ENCODE peak calls at places on chromosomes 12 and 14, in eight cellular contexts. One of them, this sample, is unnamed.

GRCh38 chr14:84065811-84066210 is 1464.1 kb upstream of the FLRT2 start:
- DNase-seq in CD8-positive, alpha-beta T cell: no peak
- DNase-seq in cardiac fibroblast: no peak
- DNase-seq in lower lobe of right lung: no peak
- DNase-seq in mammary epithelial cell: no peak
- DNase-seq in esophagus squamous epithelium: no peak
- DNase-seq in astrocyte of the cerebellum: no peak
- DNase-seq in astrocyte of the spinal cord: no peak
- DNase-seq in this sample: no peak

GRCh38 chr12:104715562-104716182 is 242.4 kb downstream of the SLC41A2 start:
- DNase-seq in astrocyte of the cerebellum: no peak
- DNase-seq in astrocyte of the spinal cord: no peak
- DNase-seq in mammary epithelial cell: no peak
- DNase-seq in CD8-positive, alpha-beta T cell: no peak
- DNase-seq in cardiac fibroblast: no peak
- DNase-seq in esophagus squamous epithelium: no peak
- DNase-seq in lower lobe of right lung: no peak
- DNase-seq in this sample: no peak

GRCh38 chr12:28086521-28086920 is 103.7 kb upstream of the CCDC91 start:
- DNase-seq in astrocyte of the cerebellum: no peak
- DNase-seq in cardiac fibroblast: peak
- DNase-seq in lower lobe of right lung: no peak
- DNase-seq in CD8-positive, alpha-beta T cell: no peak
- DNase-seq in astrocyte of the spinal cord: no peak
- DNase-seq in esophagus squamous epithelium: no peak
- DNase-seq in mammary epithelial cell: no peak
- DNase-seq in this sample: no peak

GRCh38 chr12:105164068-105164467 is 56.5 kb downstream of the WASHC4 start:
- DNase-seq in lower lobe of right lung: no peak
- DNase-seq in mammary epithelial cell: peak
- DNase-seq in esophagus squamous epithelium: no peak
- DNase-seq in astrocyte of the spinal cord: no peak
- DNase-seq in cardiac fibroblast: no peak
- DNase-seq in astrocyte of the cerebellum: no peak
- DNase-seq in CD8-positive, alpha-beta T cell: no peak
- DNase-seq in this sample: no peak

GRCh38 chr12:47949441-47950341 is 13.7 kb upstream of the TMEM106C start:
- DNase-seq in lower lobe of right lung: peak
- DNase-seq in esophagus squamous epithelium: no peak
- DNase-seq in mammary epithelial cell: peak
- DNase-seq in cardiac fibroblast: peak
- DNase-seq in CD8-positive, alpha-beta T cell: no peak
- DNase-seq in astrocyte of the spinal cord: peak
- DNase-seq in astrocyte of the cerebellum: peak
- DNase-seq in this sample: peak

GRCh38 chr12:57832966-57833365 is 13.6 kb downstream of the CTDSP2 start:
- DNase-seq in CD8-positive, alpha-beta T cell: no peak
- DNase-seq in mammary epithelial cell: no peak
- DNase-seq in cardiac fibroblast: peak
- DNase-seq in lower lobe of right lung: no peak
- DNase-seq in esophagus squamous epithelium: no peak
- DNase-seq in astrocyte of the cerebellum: no peak
- DNase-seq in astrocyte of the spinal cord: no peak
- DNase-seq in this sample: peak

GRCh38 chr12:52313461-52313860 is 7.7 kb downstream of the KRT83 start:
- DNase-seq in CD8-positive, alpha-beta T cell: no peak
- DNase-seq in astrocyte of the spinal cord: no peak
- DNase-seq in lower lobe of right lung: no peak
- DNase-seq in cardiac fibroblast: no peak
- DNase-seq in mammary epithelial cell: no peak
- DNase-seq in astrocyte of the cerebellum: no peak
- DNase-seq in esophagus squamous epithelium: no peak
- DNase-seq in this sample: no peak

GRCh38 chr12:20123465-20123864 is 244.9 kb upstream of the PDE3A start:
- DNase-seq in astrocyte of the cerebellum: no peak
- DNase-seq in esophagus squamous epithelium: no peak
- DNase-seq in lower lobe of right lung: no peak
- DNase-seq in CD8-positive, alpha-beta T cell: no peak
- DNase-seq in astrocyte of the spinal cord: no peak
- DNase-seq in mammary epithelial cell: no peak
- DNase-seq in cardiac fibroblast: no peak
- DNase-seq in this sample: no peak

GRCh38 chr14:50425816-50426215 is 29.1 kb upstream of the CDKL1 start:
- DNase-seq in cardiac fibroblast: peak
- DNase-seq in astrocyte of the spinal cord: peak
- DNase-seq in astrocyte of the cerebellum: peak
- DNase-seq in CD8-positive, alpha-beta T cell: no peak
- DNase-seq in mammary epithelial cell: no peak
- DNase-seq in lower lobe of right lung: no peak
- DNase-seq in esophagus squamous epithelium: no peak
- DNase-seq in this sample: no peak

GRCh38 chr12:132218915-132219314 is 74.7 kb downstream of the NOC4L start:
- DNase-seq in esophagus squamous epithelium: no peak
- DNase-seq in lower lobe of right lung: no peak
- DNase-seq in cardiac fibroblast: peak
- DNase-seq in astrocyte of the spinal cord: no peak
- DNase-seq in mammary epithelial cell: no peak
- DNase-seq in astrocyte of the cerebellum: no peak
- DNase-seq in CD8-positive, alpha-beta T cell: peak
- DNase-seq in this sample: peak

GRCh38 chr12:54294914-54295566 is 5.8 kb downstream of the NFE2 start:
- DNase-seq in lower lobe of right lung: no peak
- DNase-seq in astrocyte of the spinal cord: no peak
- DNase-seq in esophagus squamous epithelium: no peak
- DNase-seq in mammary epithelial cell: no peak
- DNase-seq in CD8-positive, alpha-beta T cell: no peak
- DNase-seq in cardiac fibroblast: no peak
- DNase-seq in astrocyte of the cerebellum: no peak
- DNase-seq in this sample: no peak
- TF ChIP-seq CTCF in lower lobe of right lung: no peak
- TF ChIP-seq CTCF in astrocyte of the spinal cord: no peak
- TF ChIP-seq CTCF in esophagus squamous epithelium: no peak
- TF ChIP-seq CTCF in mammary epithelial cell: no peak
- TF ChIP-seq CTCF in CD8-positive, alpha-beta T cell: no peak
- TF ChIP-seq CTCF in cardiac fibroblast: no peak
- TF ChIP-seq CTCF in astrocyte of the cerebellum: no peak
- TF ChIP-seq CTCF in this sample: no peak

GRCh38 chr12:11677024-11677423 is 27.6 kb downstream of the ETV6 start:
- DNase-seq in astrocyte of the spinal cord: no peak
- DNase-seq in CD8-positive, alpha-beta T cell: no peak
- DNase-seq in cardiac fibroblast: no peak
- DNase-seq in mammary epithelial cell: no peak
- DNase-seq in astrocyte of the cerebellum: no peak
- DNase-seq in esophagus squamous epithelium: no peak
- DNase-seq in lower lobe of right lung: no peak
- DNase-seq in this sample: no peak

GRCh38 chr12:11672833-11673232 is 23.4 kb downstream of the ETV6 start:
- DNase-seq in astrocyte of the spinal cord: no peak
- DNase-seq in mammary epithelial cell: no peak
- DNase-seq in cardiac fibroblast: no peak
- DNase-seq in astrocyte of the cerebellum: no peak
- DNase-seq in esophagus squamous epithelium: no peak
- DNase-seq in CD8-positive, alpha-beta T cell: no peak
- DNase-seq in lower lobe of right lung: no peak
- DNase-seq in this sample: no peak

GRCh38 chr12:11673666-11674464 is 24.4 kb downstream of the ETV6 start:
- DNase-seq in astrocyte of the cerebellum: no peak
- DNase-seq in mammary epithelial cell: no peak
- DNase-seq in astrocyte of the spinal cord: no peak
- DNase-seq in esophagus squamous epithelium: no peak
- DNase-seq in cardiac fibroblast: peak
- DNase-seq in CD8-positive, alpha-beta T cell: no peak
- DNase-seq in lower lobe of right lung: no peak
- DNase-seq in this sample: no peak

GRCh38 chr12:11677752-11678151 is 28.3 kb downstream of the ETV6 start:
- DNase-seq in astrocyte of the cerebellum: no peak
- DNase-seq in CD8-positive, alpha-beta T cell: no peak
- DNase-seq in mammary epithelial cell: no peak
- DNase-seq in astrocyte of the spinal cord: no peak
- DNase-seq in lower lobe of right lung: no peak
- DNase-seq in cardiac fibroblast: no peak
- DNase-seq in esophagus squamous epithelium: no peak
- DNase-seq in this sample: no peak

GRCh38 chr12:11675952-11676505 is 26.6 kb downstream of the ETV6 start:
- DNase-seq in lower lobe of right lung: no peak
- DNase-seq in esophagus squamous epithelium: no peak
- DNase-seq in astrocyte of the spinal cord: no peak
- DNase-seq in cardiac fibroblast: no peak
- DNase-seq in mammary epithelial cell: no peak
- DNase-seq in CD8-positive, alpha-beta T cell: no peak
- DNase-seq in astrocyte of the cerebellum: no peak
- DNase-seq in this sample: no peak
- TF ChIP-seq CTCF in lower lobe of right lung: no peak
- TF ChIP-seq CTCF in esophagus squamous epithelium: no peak
- TF ChIP-seq CTCF in astrocyte of the spinal cord: no peak
- TF ChIP-seq CTCF in cardiac fibroblast: no peak
- TF ChIP-seq CTCF in mammary epithelial cell: no peak
- TF ChIP-seq CTCF in CD8-positive, alpha-beta T cell: no peak
- TF ChIP-seq CTCF in astrocyte of the cerebellum: no peak
- TF ChIP-seq CTCF in this sample: no peak

GRCh38 chr12:53805801-53806200 is 54.0 kb upstream of the CISTR start:
- DNase-seq in astrocyte of the spinal cord: no peak
- DNase-seq in lower lobe of right lung: no peak
- DNase-seq in astrocyte of the cerebellum: no peak
- DNase-seq in esophagus squamous epithelium: no peak
- DNase-seq in CD8-positive, alpha-beta T cell: no peak
- DNase-seq in cardiac fibroblast: no peak
- DNase-seq in mammary epithelial cell: peak
- DNase-seq in this sample: no peak

GRCh38 chr12:53803703-53804102 is 51.9 kb upstream of the CISTR start:
- DNase-seq in astrocyte of the spinal cord: no peak
- DNase-seq in lower lobe of right lung: no peak
- DNase-seq in CD8-positive, alpha-beta T cell: no peak
- DNase-seq in esophagus squamous epithelium: no peak
- DNase-seq in astrocyte of the cerebellum: no peak
- DNase-seq in mammary epithelial cell: no peak
- DNase-seq in cardiac fibroblast: no peak
- DNase-seq in this sample: no peak

GRCh38 chr12:53804429-53804828 is 52.6 kb upstream of the CISTR start:
- DNase-seq in astrocyte of the cerebellum: no peak
- DNase-seq in mammary epithelial cell: peak
- DNase-seq in CD8-positive, alpha-beta T cell: no peak
- DNase-seq in lower lobe of right lung: no peak
- DNase-seq in astrocyte of the spinal cord: no peak
- DNase-seq in cardiac fibroblast: no peak
- DNase-seq in esophagus squamous epithelium: no peak
- DNase-seq in this sample: no peak

GRCh38 chr12:53805067-53805466 is 53.3 kb upstream of the CISTR start:
- DNase-seq in esophagus squamous epithelium: no peak
- DNase-seq in astrocyte of the spinal cord: no peak
- DNase-seq in lower lobe of right lung: no peak
- DNase-seq in astrocyte of the cerebellum: no peak
- DNase-seq in CD8-positive, alpha-beta T cell: no peak
- DNase-seq in cardiac fibroblast: peak
- DNase-seq in mammary epithelial cell: peak
- DNase-seq in this sample: no peak

GRCh38 chr12:53803194-53803593 is 51.4 kb upstream of the CISTR start:
- DNase-seq in cardiac fibroblast: no peak
- DNase-seq in esophagus squamous epithelium: no peak
- DNase-seq in astrocyte of the cerebellum: no peak
- DNase-seq in mammary epithelial cell: no peak
- DNase-seq in lower lobe of right lung: no peak
- DNase-seq in CD8-positive, alpha-beta T cell: no peak
- DNase-seq in astrocyte of the spinal cord: no peak
- DNase-seq in this sample: no peak
- TF ChIP-seq CTCF in cardiac fibroblast: no peak
- TF ChIP-seq CTCF in esophagus squamous epithelium: no peak
- TF ChIP-seq CTCF in astrocyte of the cerebellum: no peak
- TF ChIP-seq CTCF in mammary epithelial cell: no peak
- TF ChIP-seq CTCF in lower lobe of right lung: no peak
- TF ChIP-seq CTCF in CD8-positive, alpha-beta T cell: no peak
- TF ChIP-seq CTCF in astrocyte of the spinal cord: no peak
- TF ChIP-seq CTCF in this sample: no peak

DNA sequence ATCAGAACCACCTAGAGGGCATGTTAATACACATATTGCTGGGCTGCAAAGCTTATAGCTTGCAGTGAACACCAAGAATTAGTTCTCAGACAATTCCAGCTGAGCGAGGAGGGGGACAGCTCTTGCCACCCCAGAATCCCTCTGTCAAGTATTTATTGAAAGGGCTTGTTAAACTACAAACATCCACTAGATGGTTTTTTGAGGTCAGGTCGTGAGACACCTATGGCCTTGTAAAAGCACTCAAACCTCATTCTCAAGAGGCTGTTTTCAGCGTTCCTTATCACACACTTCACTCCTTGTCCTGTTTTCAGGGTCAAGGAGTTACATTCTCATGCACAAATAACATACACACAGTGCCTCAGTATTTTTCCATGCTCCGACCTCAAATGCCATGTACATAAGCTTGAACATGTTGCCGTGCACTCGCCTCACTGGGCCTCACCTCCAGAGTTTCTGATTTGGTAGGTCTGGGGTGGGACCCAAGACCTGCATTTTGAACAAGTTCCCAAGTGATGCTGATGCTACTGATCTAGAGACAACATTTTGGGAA is 98.8 kb upstream of the PTPRR start:
- DNase-seq in mammary epithelial cell: no peak
- DNase-seq in lower lobe of right lung: no peak
- DNase-seq in astrocyte of the spinal cord: no peak
- DNase-seq in cardiac fibroblast: no peak
- DNase-seq in CD8-positive, alpha-beta T cell: no peak
- DNase-seq in astrocyte of the cerebellum: no peak
- DNase-seq in esophagus squamous epithelium: no peak
- DNase-seq in this sample: no peak
- TF ChIP-seq CTCF in mammary epithelial cell: no peak
- TF ChIP-seq CTCF in lower lobe of right lung: no peak
- TF ChIP-seq CTCF in astrocyte of the spinal cord: no peak
- TF ChIP-seq CTCF in cardiac fibroblast: no peak
- TF ChIP-seq CTCF in CD8-positive, alpha-beta T cell: no peak
- TF ChIP-seq CTCF in astrocyte of the cerebellum: no peak
- TF ChIP-seq CTCF in esophagus squamous epithelium: no peak
- TF ChIP-seq CTCF in this sample: no peak

GRCh38 chr12:43758728-43759563 is at the start of the genes IRAK4 and PUS7L:
- DNase-seq in astrocyte of the cerebellum: peak
- DNase-seq in esophagus squamous epithelium: peak
- DNase-seq in CD8-positive, alpha-beta T cell: peak
- DNase-seq in cardiac fibroblast: peak
- DNase-seq in mammary epithelial cell: peak
- DNase-seq in lower lobe of right lung: peak
- DNase-seq in astrocyte of the spinal cord: peak
- DNase-seq in this sample: peak
- TF ChIP-seq CTCF in astrocyte of the cerebellum: peak
- TF ChIP-seq CTCF in esophagus squamous epithelium: peak
- TF ChIP-seq CTCF in CD8-positive, alpha-beta T cell: no peak
- TF ChIP-seq CTCF in cardiac fibroblast: peak
- TF ChIP-seq CTCF in mammary epithelial cell: peak
- TF ChIP-seq CTCF in lower lobe of right lung: peak
- TF ChIP-seq CTCF in astrocyte of the spinal cord: peak
- TF ChIP-seq CTCF in this sample: no peak

DNA sequence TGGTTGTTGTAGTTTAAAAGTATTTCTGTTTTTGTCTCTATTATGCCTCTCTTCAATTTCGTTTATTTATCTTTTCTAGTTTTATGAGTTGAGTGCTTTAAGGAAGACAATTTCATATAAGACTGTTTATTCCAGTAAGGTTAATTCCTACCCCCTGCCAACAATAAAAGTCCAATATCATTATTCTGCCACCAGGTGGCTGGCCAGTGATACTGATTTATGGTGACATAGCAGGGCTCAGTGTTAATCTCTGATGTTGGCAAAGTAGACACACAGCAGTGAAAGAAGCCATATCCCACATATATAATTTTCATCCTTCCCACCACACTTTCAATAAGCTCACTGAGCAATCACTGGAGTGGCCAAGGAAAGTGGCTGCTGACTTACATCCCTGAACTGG is 69.0 kb upstream of the BMP4 start:
- DNase-seq in astrocyte of the cerebellum: no peak
- DNase-seq in esophagus squamous epithelium: no peak
- DNase-seq in cardiac fibroblast: peak
- DNase-seq in CD8-positive, alpha-beta T cell: no peak
- DNase-seq in lower lobe of right lung: no peak
- DNase-seq in astrocyte of the spinal cord: peak
- DNase-seq in mammary epithelial cell: peak
- DNase-seq in this sample: no peak
- TF ChIP-seq CTCF in astrocyte of the cerebellum: peak
- TF ChIP-seq CTCF in esophagus squamous epithelium: peak
- TF ChIP-seq CTCF in cardiac fibroblast: peak
- TF ChIP-seq CTCF in CD8-positive, alpha-beta T cell: no peak
- TF ChIP-seq CTCF in lower lobe of right lung: peak
- TF ChIP-seq CTCF in astrocyte of the spinal cord: peak
- TF ChIP-seq CTCF in mammary epithelial cell: peak
- TF ChIP-seq CTCF in this sample: no peak

This sample was measured in nephron progenitor cell.